ENCODE peak calls at places on chromosomes 1 and 21, in nine cellular contexts. One of them, this sample, is unnamed.

GRCh38 chr1:113542221-113542701 is 151.9 kb downstream of the MAGI3 start:
- DNase-seq in H9: no peak
- DNase-seq in M059J: peak
- DNase-seq in ACHN: no peak
- DNase-seq in IMR-90: peak
- DNase-seq in substantia nigra: no peak
- DNase-seq in stomach: no peak
- DNase-seq in hepatocyte: peak
- DNase-seq in stimulated activated CD4-positive, alpha-beta T cell treated with anti-CD3 and anti-CD28 coated beads, TNF-alpha, amount 100 ng/mL, for 24 hours: no peak
- DNase-seq in this sample: no peak

GRCh38 chr21:41927727-41928409 is 25.9 kb downstream of the C2CD2 start:
- DNase-seq in H9: no peak
- DNase-seq in M059J: no peak
- DNase-seq in ACHN: no peak
- DNase-seq in IMR-90: no peak
- DNase-seq in substantia nigra: no peak
- DNase-seq in stomach: no peak
- DNase-seq in hepatocyte: no peak
- DNase-seq in stimulated activated CD4-positive, alpha-beta T cell treated with anti-CD3 and anti-CD28 coated beads, TNF-alpha, amount 100 ng/mL, for 24 hours: no peak
- DNase-seq in this sample: no peak

GRCh38 chr1:6016191-6016865 is 24.1 kb upstream of the NPHP4 start:
- DNase-seq in H9: no peak
- DNase-seq in M059J: peak
- DNase-seq in ACHN: peak
- DNase-seq in IMR-90: peak
- DNase-seq in substantia nigra: no peak
- DNase-seq in stomach: no peak
- DNase-seq in hepatocyte: no peak
- DNase-seq in stimulated activated CD4-positive, alpha-beta T cell treated with anti-CD3 and anti-CD28 coated beads, TNF-alpha, amount 100 ng/mL, for 24 hours: no peak
- DNase-seq in this sample: no peak

GRCh38 chr1:157090196-157090647 is 9.4 kb downstream of the ETV3L start:
- DNase-seq in H9: peak
- DNase-seq in M059J: peak
- DNase-seq in ACHN: peak
- DNase-seq in IMR-90: peak
- DNase-seq in substantia nigra: peak
- DNase-seq in stomach: peak
- DNase-seq in hepatocyte: peak
- DNase-seq in stimulated activated CD4-positive, alpha-beta T cell treated with anti-CD3 and anti-CD28 coated beads, TNF-alpha, amount 100 ng/mL, for 24 hours: peak
- DNase-seq in this sample: peak

GRCh38 chr1:150548632-150549495 is at the start of gene ADAMTSL4:
- DNase-seq in H9: peak
- DNase-seq in M059J: peak
- DNase-seq in ACHN: peak
- DNase-seq in IMR-90: peak
- DNase-seq in substantia nigra: peak
- DNase-seq in stomach: peak
- DNase-seq in hepatocyte: peak
- DNase-seq in stimulated activated CD4-positive, alpha-beta T cell treated with anti-CD3 and anti-CD28 coated beads, TNF-alpha, amount 100 ng/mL, for 24 hours: no peak
- DNase-seq in this sample: peak

GRCh38 chr1:61259379-61260148 is 177.2 kb downstream of the NFIA start:
- DNase-seq in H9: no peak
- DNase-seq in M059J: no peak
- DNase-seq in ACHN: no peak
- DNase-seq in IMR-90: no peak
- DNase-seq in substantia nigra: no peak
- DNase-seq in stomach: no peak
- DNase-seq in hepatocyte: no peak
- DNase-seq in stimulated activated CD4-positive, alpha-beta T cell treated with anti-CD3 and anti-CD28 coated beads, TNF-alpha, amount 100 ng/mL, for 24 hours: no peak
- DNase-seq in this sample: no peak

GRCh38 chr1:162835157-162835899 is 25.6 kb downstream of the CCDC190 start:
- DNase-seq in H9: no peak
- DNase-seq in M059J: no peak
- DNase-seq in ACHN: no peak
- DNase-seq in IMR-90: peak
- DNase-seq in substantia nigra: no peak
- DNase-seq in stomach: no peak
- DNase-seq in hepatocyte: no peak
- DNase-seq in stimulated activated CD4-positive, alpha-beta T cell treated with anti-CD3 and anti-CD28 coated beads, TNF-alpha, amount 100 ng/mL, for 24 hours: no peak
- DNase-seq in this sample: no peak

GRCh38 chr1:53274026-53274425 is 35.7 kb upstream of the MAGOH start:
- DNase-seq in H9: no peak
- DNase-seq in M059J: no peak
- DNase-seq in ACHN: no peak
- DNase-seq in IMR-90: no peak
- DNase-seq in substantia nigra: no peak
- DNase-seq in stomach: no peak
- DNase-seq in hepatocyte: no peak
- DNase-seq in stimulated activated CD4-positive, alpha-beta T cell treated with anti-CD3 and anti-CD28 coated beads, TNF-alpha, amount 100 ng/mL, for 24 hours: no peak
- DNase-seq in this sample: no peak

This sample was measured in mesendoderm.